ENCODE peak calls at places on chromosomes 6 and 20, in seven cellular contexts. L, B, P, R, T, G and A are unnamed samples.

GRCh38 chr6:17754254-17754653 is 47.5 kb upstream of the NUP153 start:
- DNase-seq in B (no peak), R (no peak), T (no peak), L (no peak), P (no peak), G (no peak), A (no peak)

GRCh38 chr6:71079707-71080106 is 122.8 kb upstream of the B3GAT2 start:
- DNase-seq in G (no peak), T (no peak), B (no peak), R (peak), L (no peak), P (no peak), A (no peak)

GRCh38 chr6:81308577-81309279 is 443.8 kb downstream of the TENT5A start:
- DNase-seq in L (no peak), R (no peak), P (no peak), T (no peak), G (no peak), B (no peak), A (no peak)

GRCh38 chr6:113719545-113719944 is 137.6 kb upstream of the MARCKS start:
- DNase-seq in G (no peak), R (peak), P (no peak), B (no peak), L (no peak), T (no peak), A (no peak)

GRCh38 chr6:104381907-104382306 is 477.8 kb downstream of the HACE1 start:
- DNase-seq in G (no peak), T (no peak), R (no peak), P (no peak), B (no peak), L (no peak), A (no peak)

GRCh38 chr6:43965628-43966373 is 161.5 kb downstream of the MRPL14 start:
- DNase-seq in R (no peak), T (no peak), G (no peak), L (no peak), P (no peak), B (no peak), A (no peak)

GRCh38 chr20:46458891-46459750 is 52.7 kb upstream of the ELMO2 start:
- DNase-seq in L (no peak), P (no peak), R (peak), B (peak), T (no peak), G (peak), A (no peak)

GRCh38 chr6:20699402-20699801 is 165.1 kb downstream of the CDKAL1 start:
- DNase-seq in G (no peak), T (no peak), B (no peak), L (no peak), R (peak), P (no peak), A (no peak)

GRCh38 chr6:21958428-21958827 is 338.4 kb downstream of the PRL start:
- DNase-seq in T (no peak), B (no peak), P (no peak), G (no peak), L (no peak), R (no peak), A (no peak)

GRCh38 chr20:10671221-10671849 is 2.5 kb downstream of the JAG1 start:
- DNase-seq in P (peak), R (peak), L (peak), G (peak), B (peak), T (peak), A (no peak)

GRCh38 chr6:143973097-143973979 is 34.7 kb downstream of the PLAGL1 start:
- DNase-seq in R (no peak), B (no peak), G (no peak), T (no peak), L (no peak), P (no peak), A (no peak)

GRCh38 chr6:38935051-38935450 is 113.5 kb upstream of the GLP1R start:
- DNase-seq in T (no peak), R (no peak), L (no peak), P (no peak), G (no peak), B (no peak), A (no peak)

GRCh38 chr20:45138451-45139300 is 14.4 kb upstream of the WFDC12 start:
- DNase-seq in P (no peak), T (no peak), G (peak), B (peak), R (peak), L (no peak), A (no peak)

GRCh38 chr6:3791526-3792212 is 40.2 kb upstream of the PXDC1 start:
- DNase-seq in T (no peak), P (no peak), R (no peak), L (no peak), G (no peak), B (no peak), A (no peak)

GRCh38 chr6:89298680-89299450 is 16.2 kb downstream of the GABRR2 start:
- DNase-seq in L (peak), P (peak), R (peak), T (no peak), G (peak), B (no peak), A (no peak)

GRCh38 chr20:6418732-6419131 is 295.9 kb upstream of the FERMT1 start:
- DNase-seq in G (no peak), B (no peak), P (no peak), L (no peak), R (peak), T (no peak), A (no peak)

GRCh38 chr6:158207452-158207788 is 39.3 kb downstream of the GTF2H5 start:
- DNase-seq in B (no peak), G (no peak), L (no peak), T (no peak), R (peak), P (no peak), A (no peak)

GRCh38 chr6:13447949-13448724 is 39.3 kb downstream of the GFOD1 start:
- DNase-seq in G (peak), L (no peak), B (no peak), R (peak), T (no peak), P (no peak), A (no peak)

GRCh38 chr6:156775717-156776116 is 1.5 kb upstream of the ARID1B start:
- DNase-seq in B (no peak), R (no peak), G (no peak), P (no peak), T (no peak), L (no peak), A (no peak)

GRCh38 chr6:151681426-151682059 is 125.9 kb upstream of the ESR1 start:
- DNase-seq in R (peak), L (peak), B (peak), P (no peak), T (no peak), G (no peak), A (no peak)

GRCh38 chr20:51941503-51941902 is 139.2 kb upstream of the SALL4 start:
- DNase-seq in P (no peak), B (no peak), G (no peak), R (no peak), L (no peak), T (no peak), A (no peak)

GRCh38 chr20:46709055-46709458 is 392 bp upstream of the SLC2A10 start:
- DNase-seq in R (peak), B (no peak), T (no peak), G (no peak), L (no peak), P (no peak), A (no peak)

GRCh38 chr6:137512768-137513605 is 18.8 kb upstream of the OLIG3 start:
- DNase-seq in P (no peak), G (no peak), L (no peak), T (no peak), B (no peak), R (no peak), A (no peak)

GRCh38 chr20:20549699-20550098 is 162.7 kb downstream of the RALGAPA2 start:
- DNase-seq in T (no peak), G (no peak), R (peak), B (no peak), P (peak), L (peak), A (no peak)

GRCh38 chr6:81572020-81572419 is 180.5 kb downstream of the TENT5A start:
- DNase-seq in L (no peak), P (peak), T (no peak), R (no peak), G (no peak), B (no peak), A (no peak)

GRCh38 chr20:50404419-50405234 is 105.6 kb upstream of the PTPN1 start:
- DNase-seq in R (no peak), B (no peak), G (no peak), T (no peak), L (no peak), P (no peak), A (no peak)

GRCh38 chr6:85185977-85186376 is 263.9 kb upstream of the NT5E start:
- DNase-seq in B (no peak), T (no peak), R (peak), P (no peak), G (no peak), L (no peak), A (no peak)

GRCh38 chr6:20946037-20946436 is 411.8 kb downstream of the CDKAL1 start:
- DNase-seq in T (no peak), B (no peak), P (no peak), R (peak), G (peak), L (no peak), A (no peak)

GRCh38 chr6:36851149-36851614 is 11.9 kb upstream of the CPNE5 start:
- DNase-seq in L (peak), T (no peak), R (peak), G (peak), B (no peak), P (peak), A (peak)

GRCh38 chr6:150185697-150186096 is 42.9 kb downstream of the PPP1R14C start:
- DNase-seq in T (no peak), L (no peak), B (peak), P (no peak), G (no peak), R (no peak), A (no peak)

GRCh38 chr6:169725270-169726048 is 1.2 kb upstream of the PHF10 start:
- DNase-seq in G (no peak), P (peak), B (peak), T (no peak), L (no peak), R (peak), A (peak)

GRCh38 chr6:136114661-136115060 is 135.4 kb downstream of the MTFR2 start:
- DNase-seq in B (peak), P (no peak), L (no peak), T (no peak), G (no peak), R (peak), A (no peak)

GRCh38 chr6:108945686-108946158 is 97.5 kb downstream of the ARMC2 start:
- DNase-seq in P (no peak), G (no peak), T (no peak), R (no peak), B (peak), L (no peak), A (no peak)

DNA sequence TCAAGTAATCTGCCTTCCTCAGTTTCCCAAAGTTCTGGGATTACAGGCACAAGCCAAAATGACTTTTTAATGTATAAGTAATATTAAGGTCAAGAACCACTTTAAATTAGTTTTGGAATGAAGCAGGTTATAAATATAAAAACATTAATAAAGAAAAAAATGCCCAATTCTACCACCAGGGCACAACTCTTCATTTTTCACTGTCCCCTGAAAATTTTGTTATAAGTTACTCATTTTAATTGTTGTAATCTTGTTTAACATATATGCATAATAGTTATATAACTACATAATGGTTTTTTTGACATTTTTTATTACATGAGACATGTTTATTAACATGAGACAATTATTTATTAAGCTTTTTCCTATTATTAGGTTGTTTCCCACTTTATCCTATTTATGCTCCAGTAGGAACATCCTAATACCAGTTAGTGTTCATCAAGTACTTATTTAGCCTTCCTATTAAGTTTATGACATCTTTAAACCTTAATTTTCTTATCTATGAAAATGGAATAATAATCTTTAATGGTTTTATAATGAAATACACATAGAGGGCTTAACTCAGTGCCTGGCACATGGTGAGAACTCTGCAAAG is 182.1 kb upstream of the SCGN start:
- DNase-seq in R (no peak), G (no peak), L (no peak), P (no peak), B (no peak), T (no peak), A (no peak)
- TF ChIP-seq CTCF in R (peak), G (peak), L (no peak), P (peak), B (no peak), T (peak), A (peak)

GRCh38 chr20:63957004-63957689 is 931 bp upstream of the UCKL1 start:
- DNase-seq in R (peak), T (no peak), B (peak), G (peak), P (no peak), L (peak), A (no peak)

GRCh38 chr20:63958471-63958870 is 2.3 kb upstream of the UCKL1 start:
- DNase-seq in G (no peak), R (no peak), T (no peak), L (no peak), B (peak), P (no peak), A (no peak)

GRCh38 chr20:63958964-63959698 is 2.9 kb upstream of the UCKL1 start:
- DNase-seq in G (no peak), L (no peak), T (no peak), P (no peak), R (no peak), B (no peak), A (no peak)

GRCh38 chr20:63956664-63957003 is 418 bp upstream of the UCKL1 start:
- DNase-seq in P (no peak), G (no peak), R (no peak), L (no peak), T (no peak), B (no peak), A (no peak)

GRCh38 chr20:63957690-63958441 is 1.6 kb upstream of the UCKL1 start:
- DNase-seq in P (no peak), T (no peak), L (no peak), B (peak), G (peak), R (peak), A (no peak)
- H3K4me3 ChIP-seq in P (no peak), T (peak), L (peak), B (no peak), G (no peak), R (peak), A (peak)

DNA sequence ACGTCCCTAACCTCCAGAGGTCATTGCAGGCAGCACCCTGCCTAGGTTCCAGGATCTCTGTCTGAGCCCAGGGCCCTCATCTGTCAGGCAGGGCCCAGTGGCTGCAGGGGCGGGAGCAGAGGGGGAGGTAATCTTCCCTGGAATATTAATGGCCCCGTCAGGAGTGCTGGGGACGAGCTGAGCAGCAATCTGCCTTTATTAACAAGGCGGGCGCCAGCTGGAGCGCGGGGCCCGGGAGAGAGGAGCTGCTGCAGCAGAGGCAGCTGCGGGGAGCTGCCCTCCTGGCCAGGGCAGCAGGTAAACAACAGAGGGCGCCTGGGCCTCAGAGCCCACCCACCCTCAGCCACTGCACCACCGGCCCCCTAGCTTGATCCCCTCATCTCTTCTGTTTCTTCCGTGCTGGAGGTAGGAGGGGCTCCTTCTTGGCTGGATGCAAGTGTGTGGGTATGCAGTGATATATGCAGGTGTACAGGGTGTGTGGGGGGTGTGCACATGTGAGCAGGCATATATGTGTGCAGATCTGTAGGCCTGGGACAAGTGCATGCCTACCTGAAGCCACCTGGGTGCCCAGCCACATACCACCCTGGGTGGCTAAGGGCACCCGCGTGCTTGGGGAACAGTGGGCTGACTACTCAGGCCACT is 131.8 kb upstream of the MLN start:
- DNase-seq in T (no peak), L (no peak), G (no peak), B (no peak), R (no peak), P (no peak), A (no peak)
- TF ChIP-seq CTCF in T (no peak), L (no peak), G (no peak), B (no peak), R (no peak), P (no peak), A (no peak)

GRCh38 chr20:38615283-38615682 is 13.7 kb downstream of the ARHGAP40 start:
- DNase-seq in G (no peak), B (no peak), R (no peak), T (no peak), P (no peak), L (no peak), A (no peak)

GRCh38 chr20:38616457-38616856 is 14.8 kb downstream of the ARHGAP40 start:
- DNase-seq in P (no peak), G (no peak), T (no peak), L (no peak), B (no peak), R (no peak), A (no peak)

GRCh38 chr20:38617830-38618196 is 16.2 kb downstream of the ARHGAP40 start:
- DNase-seq in P (no peak), R (no peak), G (no peak), L (no peak), T (no peak), B (no peak), A (no peak)

GRCh38 chr20:38620501-38620900 is 18.9 kb downstream of the ARHGAP40 start:
- DNase-seq in R (no peak), B (no peak), G (no peak), T (no peak), P (no peak), L (no peak), A (no peak)

DNA sequence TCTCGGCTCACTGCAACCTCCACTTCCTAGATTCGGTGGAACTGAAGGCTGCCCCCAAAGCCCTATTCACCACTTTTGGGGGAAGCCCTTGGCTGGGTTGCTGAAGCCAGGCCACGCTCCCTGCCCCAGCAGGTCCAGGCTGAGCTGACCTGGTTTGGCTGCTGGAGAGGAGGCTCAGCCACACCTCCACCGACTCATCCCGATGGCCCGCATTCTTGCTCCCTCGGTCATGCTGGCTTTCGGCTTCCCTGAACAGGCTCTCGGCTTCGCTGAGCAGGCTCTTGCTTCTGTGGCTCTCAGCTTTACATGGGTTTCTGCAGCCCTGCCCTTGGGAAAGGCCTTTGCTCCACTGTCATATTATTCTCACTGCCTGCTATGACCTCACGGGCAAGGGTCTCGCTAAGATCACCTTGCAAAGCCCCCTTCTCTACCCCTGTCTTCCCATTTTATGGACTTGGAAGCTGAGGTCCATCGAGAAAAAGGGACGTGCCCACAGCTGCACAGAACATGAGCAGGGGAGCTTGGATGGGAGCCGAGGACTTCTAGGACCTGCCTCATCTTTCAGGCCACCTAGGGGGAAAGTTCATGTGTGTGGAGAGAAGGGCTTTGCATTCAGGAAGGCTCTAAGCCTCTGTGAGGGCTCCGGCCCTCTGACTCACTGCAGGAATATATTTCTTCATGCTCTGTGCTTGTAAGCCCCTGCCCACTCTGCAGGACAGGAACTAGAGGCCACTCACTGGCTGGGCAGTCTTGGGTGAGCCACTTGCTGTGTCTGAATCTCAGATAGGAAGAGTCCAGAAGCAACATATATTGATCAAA is 15.6 kb downstream of the ARHGAP40 start:
- DNase-seq in R (peak), L (no peak), G (no peak), T (no peak), P (no peak), B (no peak), A (peak)
- H3K4me3 ChIP-seq in R (no peak), L (no peak), G (no peak), T (no peak), P (no peak), B (no peak), A (peak)

GRCh38 chr6:32718879-32719278 is 22.3 kb upstream of the HLA-DQA2 start:
- DNase-seq in R (peak), T (no peak), P (no peak), L (no peak), G (no peak), B (no peak), A (no peak)

GRCh38 chr6:32716396-32716795 is 24.8 kb upstream of the HLA-DQA2 start:
- DNase-seq in P (no peak), T (no peak), L (no peak), G (no peak), B (no peak), R (no peak), A (no peak)
- TF ChIP-seq CTCF in P (no peak), T (no peak), L (no peak), G (no peak), B (no peak), R (no peak), A (peak)

GRCh38 chr20:62642666-62643520 is 590 bp downstream of the SLCO4A1 start:
- DNase-seq in B (peak), R (peak), P (no peak), G (peak), L (no peak), T (no peak), A (no peak)
- H3K4me3 ChIP-seq in B (peak), R (peak), P (peak), G (peak), L (peak), T (peak), A (peak)

GRCh38 chr6:112296122-112296521 is 41.8 kb upstream of the LAMA4 start:
- DNase-seq in R (peak), L (no peak), P (no peak), G (peak), B (no peak), T (no peak), A (no peak)
- TF ChIP-seq CTCF in R (peak), L (peak), P (peak), G (peak), B (no peak), T (no peak), A (peak)